ENCODE peak calls at places on chromosome 1, in five cellular contexts. S is mucosa of descending colon, R is NCI-H510A treated with DMSO at 0.1 percent for 48 hours, B is right cardiac atrium, N is thoracic aorta. E is an unnamed sample.

GRCh38 chr1:99397029-99397428 is 132.7 kb downstream of the PLPPR4 start:
- DNase-seq in N (no peak), R (no peak), B (no peak), S (no peak), E (no peak)

GRCh38 chr1:64173300-64173940 is 30.0 kb upstream of the UBE2U start:
- DNase-seq in B (no peak), R (no peak), N (no peak), S (no peak), E (no peak)

GRCh38 chr1:42035205-42035829 is 116.6 kb upstream of the HIVEP3 start:
- DNase-seq in S (no peak), B (peak), R (peak), N (no peak), E (peak)

GRCh38 chr1:27787895-27788294 is 14.9 kb downstream of the STX12 start:
- DNase-seq in B (no peak), N (no peak), S (no peak), R (no peak), E (no peak)

GRCh38 chr1:89525169-89525855 is 683 bp downstream of the LRRC8B start:
- DNase-seq in B (peak), S (peak), R (peak), N (no peak), E (peak)

GRCh38 chr1:6580588-6581270 is 935 bp downstream of the ZBTB48 start:
- DNase-seq in S (no peak), R (no peak), N (no peak), B (peak), E (no peak)

GRCh38 chr1:244917271-244917670 is 52.9 kb upstream of the HNRNPU start:
- DNase-seq in B (no peak), S (no peak), R (no peak), N (no peak), E (no peak)

GRCh38 chr1:178094752-178095645 is 1.1 kb downstream of the RASAL2 start:
- DNase-seq in B (no peak), S (no peak), N (no peak), R (no peak), E (no peak)

GRCh38 chr1:228979325-228979699 is 244.0 kb downstream of the RHOU start:
- DNase-seq in N (no peak), B (no peak), R (no peak), S (no peak), E (no peak)

GRCh38 chr1:182589520-182589919 is 464 bp upstream of the RNASEL start:
- DNase-seq in S (no peak), R (no peak), N (no peak), B (no peak), E (no peak)

GRCh38 chr1:17874231-17874630 is 119.1 kb downstream of the ACTL8 start:
- DNase-seq in S (no peak), N (no peak), B (no peak), R (no peak), E (no peak)

GRCh38 chr1:183163311-183163710 is 22.8 kb upstream of the LAMC2 start:
- DNase-seq in S (no peak), R (no peak), B (no peak), N (no peak), E (no peak)

GRCh38 chr1:160284782-160285344 is at the start of gene PEX19:
- DNase-seq in N (peak), S (peak), B (peak), R (peak), E (peak)

GRCh38 chr1:87869563-87869962 is 540.9 kb downstream of the LMO4 start:
- DNase-seq in N (no peak), S (no peak), B (no peak), R (no peak), E (no peak)

GRCh38 chr1:44485229-44485932 is 80.3 kb downstream of the RNF220 start:
- DNase-seq in S (no peak), B (no peak), R (no peak), N (no peak), E (no peak)

GRCh38 chr1:17909634-17910033 is 154.5 kb downstream of the ACTL8 start:
- DNase-seq in S (no peak), B (no peak), R (no peak), N (no peak), E (no peak)

GRCh38 chr1:16984717-16985116 is 4.3 kb upstream of the MFAP2 start:
- DNase-seq in R (no peak), S (no peak), B (peak), N (peak), E (no peak)

E was measured in effector CD8-positive, alpha-beta T cell.